ENCODE peak calls at places on chromosomes 12 and 14, in ten cellular contexts. One of them, this sample, is unnamed.

GRCh38 chr12:57160741-57161140 is 13.3 kb upstream of the LRP1-AS start:
- DNase-seq in sigmoid colon: no peak
- DNase-seq in WERI-Rb-1: no peak
- DNase-seq in NCI-H1092: no peak
- DNase-seq in Right ventricle myocardium superior: peak
- DNase-seq in GM04504: no peak
- DNase-seq in left ventricle myocardium superior: no peak
- DNase-seq in stimulated activated CD8-positive, alpha-beta memory T cell treated with anti-CD3 and anti-CD28 coated beads, Interleukin-4, amount 100 ng/mL, for 4 hours: no peak
- DNase-seq in NCI-H2081: no peak
- DNase-seq in left kidney: no peak
- DNase-seq in this sample: no peak

GRCh38 chr12:75820848-75821578 is 210.6 kb downstream of the PHLDA1 start:
- DNase-seq in left ventricle myocardium superior: peak
- DNase-seq in WERI-Rb-1: peak
- DNase-seq in NCI-H2081: no peak
- DNase-seq in left kidney: peak
- DNase-seq in stimulated activated CD8-positive, alpha-beta memory T cell treated with anti-CD3 and anti-CD28 coated beads, Interleukin-4, amount 100 ng/mL, for 4 hours: no peak
- DNase-seq in sigmoid colon: peak
- DNase-seq in GM04504: peak
- DNase-seq in Right ventricle myocardium superior: peak
- DNase-seq in NCI-H1092: no peak
- DNase-seq in this sample: no peak

GRCh38 chr12:55830601-55831406 is 1.4 kb upstream of the DNAJC14 start:
- DNase-seq in Right ventricle myocardium superior: peak
- DNase-seq in NCI-H2081: peak
- DNase-seq in NCI-H1092: peak
- DNase-seq in GM04504: no peak
- DNase-seq in WERI-Rb-1: peak
- DNase-seq in sigmoid colon: peak
- DNase-seq in left ventricle myocardium superior: peak
- DNase-seq in stimulated activated CD8-positive, alpha-beta memory T cell treated with anti-CD3 and anti-CD28 coated beads, Interleukin-4, amount 100 ng/mL, for 4 hours: no peak
- DNase-seq in left kidney: peak
- DNase-seq in this sample: peak

GRCh38 chr12:127162902-127163301 is 1104.1 kb upstream of the TMEM132C start:
- DNase-seq in GM04504: peak
- DNase-seq in Right ventricle myocardium superior: no peak
- DNase-seq in WERI-Rb-1: no peak
- DNase-seq in NCI-H1092: no peak
- DNase-seq in stimulated activated CD8-positive, alpha-beta memory T cell treated with anti-CD3 and anti-CD28 coated beads, Interleukin-4, amount 100 ng/mL, for 4 hours: no peak
- DNase-seq in left kidney: no peak
- DNase-seq in sigmoid colon: no peak
- DNase-seq in left ventricle myocardium superior: no peak
- DNase-seq in NCI-H2081: no peak
- DNase-seq in this sample: peak

GRCh38 chr12:115322275-115322674 is 638.3 kb upstream of the TBX3 start:
- DNase-seq in NCI-H1092: no peak
- DNase-seq in WERI-Rb-1: no peak
- DNase-seq in NCI-H2081: no peak
- DNase-seq in Right ventricle myocardium superior: no peak
- DNase-seq in stimulated activated CD8-positive, alpha-beta memory T cell treated with anti-CD3 and anti-CD28 coated beads, Interleukin-4, amount 100 ng/mL, for 4 hours: no peak
- DNase-seq in left ventricle myocardium superior: no peak
- DNase-seq in sigmoid colon: no peak
- DNase-seq in GM04504: peak
- DNase-seq in left kidney: no peak
- DNase-seq in this sample: no peak

GRCh38 chr12:12202105-12202504 is 64.7 kb downstream of the LRP6 start:
- DNase-seq in sigmoid colon: no peak
- DNase-seq in GM04504: no peak
- DNase-seq in NCI-H1092: no peak
- DNase-seq in Right ventricle myocardium superior: no peak
- DNase-seq in left ventricle myocardium superior: no peak
- DNase-seq in WERI-Rb-1: no peak
- DNase-seq in left kidney: no peak
- DNase-seq in stimulated activated CD8-positive, alpha-beta memory T cell treated with anti-CD3 and anti-CD28 coated beads, Interleukin-4, amount 100 ng/mL, for 4 hours: no peak
- DNase-seq in NCI-H2081: no peak
- DNase-seq in this sample: no peak

GRCh38 chr12:66678640-66679268 is at the start of gene GRIP1:
- DNase-seq in left ventricle myocardium superior: no peak
- DNase-seq in sigmoid colon: no peak
- DNase-seq in NCI-H1092: no peak
- DNase-seq in left kidney: peak
- DNase-seq in GM04504: no peak
- DNase-seq in NCI-H2081: peak
- DNase-seq in WERI-Rb-1: peak
- DNase-seq in Right ventricle myocardium superior: no peak
- DNase-seq in stimulated activated CD8-positive, alpha-beta memory T cell treated with anti-CD3 and anti-CD28 coated beads, Interleukin-4, amount 100 ng/mL, for 4 hours: no peak
- DNase-seq in this sample: no peak

GRCh38 chr12:128269108-128269713 is 2.2 kb downstream of the TMEM132C start:
- DNase-seq in sigmoid colon: no peak
- DNase-seq in left ventricle myocardium superior: no peak
- DNase-seq in GM04504: no peak
- DNase-seq in WERI-Rb-1: no peak
- DNase-seq in left kidney: peak
- DNase-seq in stimulated activated CD8-positive, alpha-beta memory T cell treated with anti-CD3 and anti-CD28 coated beads, Interleukin-4, amount 100 ng/mL, for 4 hours: no peak
- DNase-seq in NCI-H2081: no peak
- DNase-seq in Right ventricle myocardium superior: no peak
- DNase-seq in NCI-H1092: no peak
- DNase-seq in this sample: no peak

GRCh38 chr14:101556131-101556530 is 5.2 kb upstream of the DIO3 start:
- DNase-seq in WERI-Rb-1: no peak
- DNase-seq in NCI-H2081: no peak
- DNase-seq in GM04504: no peak
- DNase-seq in Right ventricle myocardium superior: peak
- DNase-seq in stimulated activated CD8-positive, alpha-beta memory T cell treated with anti-CD3 and anti-CD28 coated beads, Interleukin-4, amount 100 ng/mL, for 4 hours: no peak
- DNase-seq in left ventricle myocardium superior: no peak
- DNase-seq in sigmoid colon: no peak
- DNase-seq in NCI-H1092: no peak
- DNase-seq in left kidney: no peak
- DNase-seq in this sample: no peak

GRCh38 chr12:575129-575502 is 88.1 kb downstream of the NINJ2 start:
- DNase-seq in left ventricle myocardium superior: no peak
- DNase-seq in NCI-H1092: no peak
- DNase-seq in WERI-Rb-1: no peak
- DNase-seq in left kidney: no peak
- DNase-seq in sigmoid colon: peak
- DNase-seq in GM04504: no peak
- DNase-seq in stimulated activated CD8-positive, alpha-beta memory T cell treated with anti-CD3 and anti-CD28 coated beads, Interleukin-4, amount 100 ng/mL, for 4 hours: no peak
- DNase-seq in NCI-H2081: no peak
- DNase-seq in Right ventricle myocardium superior: peak
- DNase-seq in this sample: no peak

GRCh38 chr12:62629413-62629812 is 162.8 kb downstream of the MON2 start:
- DNase-seq in Right ventricle myocardium superior: no peak
- DNase-seq in left kidney: no peak
- DNase-seq in GM04504: no peak
- DNase-seq in NCI-H2081: peak
- DNase-seq in WERI-Rb-1: no peak
- DNase-seq in stimulated activated CD8-positive, alpha-beta memory T cell treated with anti-CD3 and anti-CD28 coated beads, Interleukin-4, amount 100 ng/mL, for 4 hours: no peak
- DNase-seq in sigmoid colon: no peak
- DNase-seq in NCI-H1092: no peak
- DNase-seq in left ventricle myocardium superior: no peak
- DNase-seq in this sample: no peak

GRCh38 chr14:20219033-20219432 is 4.5 kb upstream of the OR11H6 start:
- DNase-seq in left ventricle myocardium superior: no peak
- DNase-seq in WERI-Rb-1: no peak
- DNase-seq in left kidney: no peak
- DNase-seq in NCI-H1092: no peak
- DNase-seq in GM04504: peak
- DNase-seq in sigmoid colon: no peak
- DNase-seq in NCI-H2081: no peak
- DNase-seq in Right ventricle myocardium superior: no peak
- DNase-seq in stimulated activated CD8-positive, alpha-beta memory T cell treated with anti-CD3 and anti-CD28 coated beads, Interleukin-4, amount 100 ng/mL, for 4 hours: no peak
- DNase-seq in this sample: no peak

GRCh38 chr14:98931911-98932310 is 340.1 kb downstream of the BCL11B start:
- DNase-seq in NCI-H1092: no peak
- DNase-seq in left kidney: no peak
- DNase-seq in GM04504: no peak
- DNase-seq in Right ventricle myocardium superior: no peak
- DNase-seq in WERI-Rb-1: no peak
- DNase-seq in NCI-H2081: no peak
- DNase-seq in stimulated activated CD8-positive, alpha-beta memory T cell treated with anti-CD3 and anti-CD28 coated beads, Interleukin-4, amount 100 ng/mL, for 4 hours: peak
- DNase-seq in sigmoid colon: peak
- DNase-seq in left ventricle myocardium superior: no peak
- DNase-seq in this sample: no peak

GRCh38 chr14:98701377-98701776 is 570.6 kb downstream of the BCL11B start:
- DNase-seq in stimulated activated CD8-positive, alpha-beta memory T cell treated with anti-CD3 and anti-CD28 coated beads, Interleukin-4, amount 100 ng/mL, for 4 hours: no peak
- DNase-seq in WERI-Rb-1: no peak
- DNase-seq in NCI-H1092: no peak
- DNase-seq in sigmoid colon: no peak
- DNase-seq in Right ventricle myocardium superior: no peak
- DNase-seq in GM04504: no peak
- DNase-seq in NCI-H2081: no peak
- DNase-seq in left ventricle myocardium superior: no peak
- DNase-seq in left kidney: no peak
- DNase-seq in this sample: no peak

GRCh38 chr14:34034447-34035176 is 83.7 kb upstream of the EGLN3 start:
- DNase-seq in sigmoid colon: no peak
- DNase-seq in Right ventricle myocardium superior: no peak
- DNase-seq in GM04504: no peak
- DNase-seq in NCI-H1092: no peak
- DNase-seq in WERI-Rb-1: no peak
- DNase-seq in left kidney: no peak
- DNase-seq in left ventricle myocardium superior: no peak
- DNase-seq in stimulated activated CD8-positive, alpha-beta memory T cell treated with anti-CD3 and anti-CD28 coated beads, Interleukin-4, amount 100 ng/mL, for 4 hours: no peak
- DNase-seq in NCI-H2081: no peak
- DNase-seq in this sample: no peak

GRCh38 chr12:77685112-77685511 is 145.6 kb upstream of the NAV3 start:
- DNase-seq in NCI-H1092: peak
- DNase-seq in left ventricle myocardium superior: peak
- DNase-seq in WERI-Rb-1: peak
- DNase-seq in Right ventricle myocardium superior: no peak
- DNase-seq in sigmoid colon: no peak
- DNase-seq in NCI-H2081: peak
- DNase-seq in left kidney: peak
- DNase-seq in stimulated activated CD8-positive, alpha-beta memory T cell treated with anti-CD3 and anti-CD28 coated beads, Interleukin-4, amount 100 ng/mL, for 4 hours: no peak
- DNase-seq in GM04504: peak
- DNase-seq in this sample: no peak

GRCh38 chr12:26246483-26247164 is 51.3 kb downstream of the SSPN start:
- DNase-seq in left kidney: no peak
- DNase-seq in stimulated activated CD8-positive, alpha-beta memory T cell treated with anti-CD3 and anti-CD28 coated beads, Interleukin-4, amount 100 ng/mL, for 4 hours: no peak
- DNase-seq in GM04504: no peak
- DNase-seq in left ventricle myocardium superior: no peak
- DNase-seq in NCI-H1092: no peak
- DNase-seq in WERI-Rb-1: no peak
- DNase-seq in NCI-H2081: no peak
- DNase-seq in Right ventricle myocardium superior: no peak
- DNase-seq in sigmoid colon: no peak
- DNase-seq in this sample: no peak

GRCh38 chr14:55043528-55043927 is 7.9 kb upstream of the MAPK1IP1L start:
- DNase-seq in NCI-H1092: no peak
- DNase-seq in GM04504: no peak
- DNase-seq in sigmoid colon: no peak
- DNase-seq in left ventricle myocardium superior: no peak
- DNase-seq in left kidney: no peak
- DNase-seq in stimulated activated CD8-positive, alpha-beta memory T cell treated with anti-CD3 and anti-CD28 coated beads, Interleukin-4, amount 100 ng/mL, for 4 hours: no peak
- DNase-seq in Right ventricle myocardium superior: no peak
- DNase-seq in WERI-Rb-1: no peak
- DNase-seq in NCI-H2081: no peak
- DNase-seq in this sample: no peak

GRCh38 chr14:105853089-105853906 is 326.9 kb downstream of the TMEM121 start:
- DNase-seq in NCI-H1092: no peak
- DNase-seq in NCI-H2081: no peak
- DNase-seq in sigmoid colon: no peak
- DNase-seq in WERI-Rb-1: no peak
- DNase-seq in stimulated activated CD8-positive, alpha-beta memory T cell treated with anti-CD3 and anti-CD28 coated beads, Interleukin-4, amount 100 ng/mL, for 4 hours: no peak
- DNase-seq in Right ventricle myocardium superior: peak
- DNase-seq in GM04504: no peak
- DNase-seq in left kidney: no peak
- DNase-seq in left ventricle myocardium superior: no peak
- DNase-seq in this sample: no peak

GRCh38 chr12:94379479-94380113 is 80.1 kb downstream of the CEP83 start:
- DNase-seq in GM04504: no peak
- DNase-seq in WERI-Rb-1: no peak
- DNase-seq in left ventricle myocardium superior: no peak
- DNase-seq in NCI-H2081: no peak
- DNase-seq in sigmoid colon: no peak
- DNase-seq in left kidney: no peak
- DNase-seq in Right ventricle myocardium superior: no peak
- DNase-seq in stimulated activated CD8-positive, alpha-beta memory T cell treated with anti-CD3 and anti-CD28 coated beads, Interleukin-4, amount 100 ng/mL, for 4 hours: no peak
- DNase-seq in NCI-H1092: no peak
- DNase-seq in this sample: no peak

GRCh38 chr12:46491548-46491947 is 119.0 kb upstream of the SLC38A2 start:
- DNase-seq in WERI-Rb-1: no peak
- DNase-seq in Right ventricle myocardium superior: no peak
- DNase-seq in stimulated activated CD8-positive, alpha-beta memory T cell treated with anti-CD3 and anti-CD28 coated beads, Interleukin-4, amount 100 ng/mL, for 4 hours: no peak
- DNase-seq in NCI-H2081: no peak
- DNase-seq in left kidney: no peak
- DNase-seq in NCI-H1092: no peak
- DNase-seq in GM04504: no peak
- DNase-seq in sigmoid colon: no peak
- DNase-seq in left ventricle myocardium superior: no peak
- DNase-seq in this sample: no peak

GRCh38 chr14:76337619-76338545 is 38.1 kb upstream of the ESRRB start:
- DNase-seq in NCI-H2081: no peak
- DNase-seq in GM04504: no peak
- DNase-seq in Right ventricle myocardium superior: no peak
- DNase-seq in stimulated activated CD8-positive, alpha-beta memory T cell treated with anti-CD3 and anti-CD28 coated beads, Interleukin-4, amount 100 ng/mL, for 4 hours: no peak
- DNase-seq in left kidney: peak
- DNase-seq in NCI-H1092: no peak
- DNase-seq in sigmoid colon: no peak
- DNase-seq in WERI-Rb-1: no peak
- DNase-seq in left ventricle myocardium superior: no peak
- DNase-seq in this sample: no peak

GRCh38 chr14:71355324-71356201 is 448.3 kb downstream of the PCNX1 start:
- DNase-seq in WERI-Rb-1: no peak
- DNase-seq in left kidney: peak
- DNase-seq in NCI-H1092: no peak
- DNase-seq in GM04504: peak
- DNase-seq in sigmoid colon: peak
- DNase-seq in left ventricle myocardium superior: no peak
- DNase-seq in NCI-H2081: no peak
- DNase-seq in stimulated activated CD8-positive, alpha-beta memory T cell treated with anti-CD3 and anti-CD28 coated beads, Interleukin-4, amount 100 ng/mL, for 4 hours: no peak
- DNase-seq in Right ventricle myocardium superior: no peak
- DNase-seq in this sample: no peak

GRCh38 chr14:47346849-47347248 is 328.6 kb downstream of the MDGA2 start:
- DNase-seq in GM04504: no peak
- DNase-seq in WERI-Rb-1: no peak
- DNase-seq in sigmoid colon: no peak
- DNase-seq in Right ventricle myocardium superior: no peak
- DNase-seq in left ventricle myocardium superior: no peak
- DNase-seq in left kidney: no peak
- DNase-seq in NCI-H1092: no peak
- DNase-seq in stimulated activated CD8-positive, alpha-beta memory T cell treated with anti-CD3 and anti-CD28 coated beads, Interleukin-4, amount 100 ng/mL, for 4 hours: no peak
- DNase-seq in NCI-H2081: no peak
- DNase-seq in this sample: no peak

GRCh38 chr12:78928200-78929074 is 63.9 kb downstream of the SYT1 start:
- DNase-seq in GM04504: peak
- DNase-seq in NCI-H2081: no peak
- DNase-seq in NCI-H1092: no peak
- DNase-seq in left kidney: no peak
- DNase-seq in left ventricle myocardium superior: no peak
- DNase-seq in Right ventricle myocardium superior: no peak
- DNase-seq in sigmoid colon: no peak
- DNase-seq in WERI-Rb-1: no peak
- DNase-seq in stimulated activated CD8-positive, alpha-beta memory T cell treated with anti-CD3 and anti-CD28 coated beads, Interleukin-4, amount 100 ng/mL, for 4 hours: no peak
- DNase-seq in this sample: no peak

GRCh38 chr12:112839386-112839972 is 47.9 kb downstream of the RPH3A start:
- DNase-seq in sigmoid colon: no peak
- DNase-seq in left kidney: peak
- DNase-seq in NCI-H1092: no peak
- DNase-seq in NCI-H2081: no peak
- DNase-seq in Right ventricle myocardium superior: no peak
- DNase-seq in left ventricle myocardium superior: no peak
- DNase-seq in GM04504: no peak
- DNase-seq in WERI-Rb-1: no peak
- DNase-seq in stimulated activated CD8-positive, alpha-beta memory T cell treated with anti-CD3 and anti-CD28 coated beads, Interleukin-4, amount 100 ng/mL, for 4 hours: no peak
- DNase-seq in this sample: no peak

GRCh38 chr14:98489115-98489514 is 782.9 kb downstream of the BCL11B start:
- DNase-seq in stimulated activated CD8-positive, alpha-beta memory T cell treated with anti-CD3 and anti-CD28 coated beads, Interleukin-4, amount 100 ng/mL, for 4 hours: no peak
- DNase-seq in NCI-H2081: no peak
- DNase-seq in WERI-Rb-1: no peak
- DNase-seq in NCI-H1092: no peak
- DNase-seq in left kidney: no peak
- DNase-seq in left ventricle myocardium superior: no peak
- DNase-seq in sigmoid colon: no peak
- DNase-seq in Right ventricle myocardium superior: no peak
- DNase-seq in GM04504: no peak
- DNase-seq in this sample: no peak

GRCh38 chr12:9127936-9128663 is 12.4 kb upstream of the A2M start:
- DNase-seq in left ventricle myocardium superior: no peak
- DNase-seq in Right ventricle myocardium superior: no peak
- DNase-seq in GM04504: no peak
- DNase-seq in WERI-Rb-1: no peak
- DNase-seq in sigmoid colon: no peak
- DNase-seq in NCI-H1092: no peak
- DNase-seq in NCI-H2081: no peak
- DNase-seq in stimulated activated CD8-positive, alpha-beta memory T cell treated with anti-CD3 and anti-CD28 coated beads, Interleukin-4, amount 100 ng/mL, for 4 hours: no peak
- DNase-seq in left kidney: no peak
- DNase-seq in this sample: no peak